ENCODE peak calls at places on chromosome 22, in six cellular contexts. One of them, this sample, is unnamed.

GRCh38 chr22:42683599-42684283 is 34.5 kb upstream of the CYB5R3 start:
- DNase-seq in prostate gland: no peak
- DNase-seq in spleen: no peak
- DNase-seq in colonic mucosa: no peak
- DNase-seq in stimulated activated naive CD8-positive, alpha-beta T cell treated with anti-CD3 and anti-CD28 coated beads, Interleukin-15, amount 100 ng/mL, for 72 hours: no peak
- DNase-seq in activated gamma-delta T cell treated with anti-CD3 and anti-CD28 coated beads, Interleukin-2, amount 50 U/mL, for 16 hours: no peak
- DNase-seq in this sample: no peak

GRCh38 chr22:32413715-32414114 is 1.7 kb upstream of the RTCB start:
- DNase-seq in prostate gland: no peak
- DNase-seq in spleen: no peak
- DNase-seq in colonic mucosa: no peak
- DNase-seq in stimulated activated naive CD8-positive, alpha-beta T cell treated with anti-CD3 and anti-CD28 coated beads, Interleukin-15, amount 100 ng/mL, for 72 hours: no peak
- DNase-seq in activated gamma-delta T cell treated with anti-CD3 and anti-CD28 coated beads, Interleukin-2, amount 50 U/mL, for 16 hours: no peak
- DNase-seq in this sample: no peak

GRCh38 chr22:32830473-32830872 is 29.0 kb downstream of the TIMP3 start:
- DNase-seq in prostate gland: no peak
- DNase-seq in spleen: peak
- DNase-seq in colonic mucosa: no peak
- DNase-seq in stimulated activated naive CD8-positive, alpha-beta T cell treated with anti-CD3 and anti-CD28 coated beads, Interleukin-15, amount 100 ng/mL, for 72 hours: no peak
- DNase-seq in activated gamma-delta T cell treated with anti-CD3 and anti-CD28 coated beads, Interleukin-2, amount 50 U/mL, for 16 hours: no peak
- DNase-seq in this sample: no peak

GRCh38 chr22:49208768-49209252 is 618.9 kb downstream of the BRD1 start:
- DNase-seq in prostate gland: no peak
- DNase-seq in spleen: peak
- DNase-seq in colonic mucosa: no peak
- DNase-seq in stimulated activated naive CD8-positive, alpha-beta T cell treated with anti-CD3 and anti-CD28 coated beads, Interleukin-15, amount 100 ng/mL, for 72 hours: no peak
- DNase-seq in activated gamma-delta T cell treated with anti-CD3 and anti-CD28 coated beads, Interleukin-2, amount 50 U/mL, for 16 hours: no peak
- DNase-seq in this sample: no peak

GRCh38 chr22:30486661-30487115 is 14.9 kb upstream of the SEC14L3 start:
- DNase-seq in prostate gland: no peak
- DNase-seq in spleen: no peak
- DNase-seq in colonic mucosa: no peak
- DNase-seq in stimulated activated naive CD8-positive, alpha-beta T cell treated with anti-CD3 and anti-CD28 coated beads, Interleukin-15, amount 100 ng/mL, for 72 hours: no peak
- DNase-seq in activated gamma-delta T cell treated with anti-CD3 and anti-CD28 coated beads, Interleukin-2, amount 50 U/mL, for 16 hours: no peak
- DNase-seq in this sample: no peak

GRCh38 chr22:27639180-27640086 is 162.1 kb downstream of the MN1 start:
- DNase-seq in prostate gland: no peak
- DNase-seq in spleen: no peak
- DNase-seq in colonic mucosa: no peak
- DNase-seq in stimulated activated naive CD8-positive, alpha-beta T cell treated with anti-CD3 and anti-CD28 coated beads, Interleukin-15, amount 100 ng/mL, for 72 hours: no peak
- DNase-seq in activated gamma-delta T cell treated with anti-CD3 and anti-CD28 coated beads, Interleukin-2, amount 50 U/mL, for 16 hours: no peak
- DNase-seq in this sample: no peak

GRCh38 chr22:33116846-33117547 is 58.8 kb upstream of the SYN3 start:
- DNase-seq in prostate gland: no peak
- DNase-seq in spleen: no peak
- DNase-seq in colonic mucosa: no peak
- DNase-seq in stimulated activated naive CD8-positive, alpha-beta T cell treated with anti-CD3 and anti-CD28 coated beads, Interleukin-15, amount 100 ng/mL, for 72 hours: no peak
- DNase-seq in activated gamma-delta T cell treated with anti-CD3 and anti-CD28 coated beads, Interleukin-2, amount 50 U/mL, for 16 hours: no peak
- DNase-seq in this sample: no peak

GRCh38 chr22:29266564-29267461 is 968 bp downstream of the RHBDD3 start:
- DNase-seq in prostate gland: no peak
- DNase-seq in spleen: peak
- DNase-seq in colonic mucosa: no peak
- DNase-seq in stimulated activated naive CD8-positive, alpha-beta T cell treated with anti-CD3 and anti-CD28 coated beads, Interleukin-15, amount 100 ng/mL, for 72 hours: no peak
- DNase-seq in activated gamma-delta T cell treated with anti-CD3 and anti-CD28 coated beads, Interleukin-2, amount 50 U/mL, for 16 hours: no peak
- DNase-seq in this sample: no peak

GRCh38 chr22:31230155-31230870 is 18.2 kb downstream of the LIMK2 start:
- DNase-seq in prostate gland: no peak
- DNase-seq in spleen: no peak
- DNase-seq in colonic mucosa: no peak
- DNase-seq in stimulated activated naive CD8-positive, alpha-beta T cell treated with anti-CD3 and anti-CD28 coated beads, Interleukin-15, amount 100 ng/mL, for 72 hours: no peak
- DNase-seq in activated gamma-delta T cell treated with anti-CD3 and anti-CD28 coated beads, Interleukin-2, amount 50 U/mL, for 16 hours: no peak
- DNase-seq in this sample: no peak

GRCh38 chr22:25069758-25070461 is 117.4 kb downstream of the KIAA1671 start:
- DNase-seq in prostate gland: peak
- DNase-seq in spleen: no peak
- DNase-seq in colonic mucosa: no peak
- DNase-seq in stimulated activated naive CD8-positive, alpha-beta T cell treated with anti-CD3 and anti-CD28 coated beads, Interleukin-15, amount 100 ng/mL, for 72 hours: peak
- DNase-seq in activated gamma-delta T cell treated with anti-CD3 and anti-CD28 coated beads, Interleukin-2, amount 50 U/mL, for 16 hours: no peak
- DNase-seq in this sample: no peak

GRCh38 chr22:19806213-19807160 is 45.9 kb downstream of the TBX1 start:
- DNase-seq in prostate gland: peak
- DNase-seq in spleen: peak
- DNase-seq in colonic mucosa: peak
- DNase-seq in stimulated activated naive CD8-positive, alpha-beta T cell treated with anti-CD3 and anti-CD28 coated beads, Interleukin-15, amount 100 ng/mL, for 72 hours: no peak
- DNase-seq in activated gamma-delta T cell treated with anti-CD3 and anti-CD28 coated beads, Interleukin-2, amount 50 U/mL, for 16 hours: no peak
- DNase-seq in this sample: no peak

GRCh38 chr22:17201285-17201945 is 17.8 kb downstream of the ADA2 start:
- DNase-seq in prostate gland: no peak
- DNase-seq in spleen: no peak
- DNase-seq in colonic mucosa: no peak
- DNase-seq in stimulated activated naive CD8-positive, alpha-beta T cell treated with anti-CD3 and anti-CD28 coated beads, Interleukin-15, amount 100 ng/mL, for 72 hours: no peak
- DNase-seq in activated gamma-delta T cell treated with anti-CD3 and anti-CD28 coated beads, Interleukin-2, amount 50 U/mL, for 16 hours: no peak
- DNase-seq in this sample: no peak

GRCh38 chr22:48897638-48897954 is 930.1 kb downstream of the BRD1 start:
- DNase-seq in prostate gland: no peak
- DNase-seq in spleen: peak
- DNase-seq in colonic mucosa: peak
- DNase-seq in stimulated activated naive CD8-positive, alpha-beta T cell treated with anti-CD3 and anti-CD28 coated beads, Interleukin-15, amount 100 ng/mL, for 72 hours: no peak
- DNase-seq in activated gamma-delta T cell treated with anti-CD3 and anti-CD28 coated beads, Interleukin-2, amount 50 U/mL, for 16 hours: no peak
- DNase-seq in this sample: no peak

GRCh38 chr22:35498026-35498425 is 42.6 kb upstream of the RASD2 start:
- DNase-seq in prostate gland: no peak
- DNase-seq in spleen: no peak
- DNase-seq in colonic mucosa: no peak
- DNase-seq in stimulated activated naive CD8-positive, alpha-beta T cell treated with anti-CD3 and anti-CD28 coated beads, Interleukin-15, amount 100 ng/mL, for 72 hours: no peak
- DNase-seq in activated gamma-delta T cell treated with anti-CD3 and anti-CD28 coated beads, Interleukin-2, amount 50 U/mL, for 16 hours: no peak
- DNase-seq in this sample: no peak

GRCh38 chr22:42908082-42908746 is 51.1 kb upstream of the ARFGAP3 start:
- DNase-seq in prostate gland: no peak
- DNase-seq in spleen: no peak
- DNase-seq in colonic mucosa: no peak
- DNase-seq in stimulated activated naive CD8-positive, alpha-beta T cell treated with anti-CD3 and anti-CD28 coated beads, Interleukin-15, amount 100 ng/mL, for 72 hours: no peak
- DNase-seq in activated gamma-delta T cell treated with anti-CD3 and anti-CD28 coated beads, Interleukin-2, amount 50 U/mL, for 16 hours: no peak
- DNase-seq in this sample: no peak

GRCh38 chr22:21712751-21713427 is 22.7 kb downstream of the YPEL1 start:
- DNase-seq in prostate gland: peak
- DNase-seq in spleen: no peak
- DNase-seq in colonic mucosa: peak
- DNase-seq in stimulated activated naive CD8-positive, alpha-beta T cell treated with anti-CD3 and anti-CD28 coated beads, Interleukin-15, amount 100 ng/mL, for 72 hours: peak
- DNase-seq in activated gamma-delta T cell treated with anti-CD3 and anti-CD28 coated beads, Interleukin-2, amount 50 U/mL, for 16 hours: peak
- DNase-seq in this sample: no peak

This sample was measured in GM06990.